ENCODE peak calls at places on chromosome 16, in seven cellular contexts. P, B, W, U, Z, G and E are unnamed samples.

GRCh38 chr16:50153648-50154368 is 702 bp downstream of the TENT4B start:
- DNase-seq in P (peak; percentile 33), B (peak; percentile 28), W (peak; percentile 31), U (no peak), Z (no peak), G (no peak), E (peak; percentile 24)

GRCh38 chr16:73125860-73126259 is 77.9 kb upstream of the ZFHX3 start:
- DNase-seq in P (no peak), B (peak; percentile 16), W (no peak), U (no peak), Z (peak; percentile 89), G (no peak), E (no peak)

GRCh38 chr16:69077251-69077650 is 28.2 kb upstream of the HAS3 start:
- DNase-seq in P (no peak), B (peak; percentile 82), W (no peak), U (no peak), Z (peak; percentile 40), G (no peak), E (no peak)

GRCh38 chr16:17446661-17447060 is 24.1 kb downstream of the XYLT1 start:
- DNase-seq in P (no peak), B (no peak), W (no peak), U (no peak), Z (no peak), G (no peak), E (peak; percentile 42)

GRCh38 chr16:19963306-19963705 is 78.7 kb upstream of the GPRC5B start:
- DNase-seq in P (no peak), B (peak; percentile 15), W (no peak), U (no peak), Z (no peak), G (no peak), E (peak; percentile 36)

GRCh38 chr16:1537763-1538289 is 4.4 kb downstream of the TMEM204 start:
- DNase-seq in P (peak; percentile 46), B (no peak), W (no peak), U (no peak), Z (no peak), G (no peak), E (no peak)

GRCh38 chr16:27452569-27453475 is 50.8 kb downstream of the IL21R start:
- DNase-seq in P (no peak), B (no peak), W (no peak), U (no peak), Z (peak; percentile 39), G (no peak), E (no peak)

GRCh38 chr16:77745972-77746371 is 23.7 kb downstream of the NUDT7 start:
- DNase-seq in P (no peak), B (no peak), W (no peak), U (no peak), Z (peak; percentile 25), G (no peak), E (no peak)

GRCh38 chr16:27547134-27547533 is 2.6 kb downstream of the GTF3C1 start:
- DNase-seq in P (no peak), B (peak; percentile 64), W (peak; percentile 26), U (no peak), Z (peak; percentile 87), G (no peak), E (no peak)

GRCh38 chr16:25034916-25035315 is 19.7 kb upstream of the ARHGAP17 start:
- DNase-seq in P (no peak), B (peak; percentile 11), W (no peak), U (no peak), Z (peak; percentile 62), G (no peak), E (no peak)

GRCh38 chr16:5176505-5176904 is 78.9 kb upstream of the EEF2KMT start:
- DNase-seq in P (no peak), B (no peak), W (no peak), U (no peak), Z (no peak), G (no peak), E (no peak)

GRCh38 chr16:28951410-28951943 is 740 bp downstream of the NFATC2IP start:
- DNase-seq in P (no peak), B (no peak), W (no peak), U (no peak), Z (no peak), G (no peak), E (peak; percentile 56)

GRCh38 chr16:3187798-3188674 is at the start of gene OR1F1:
- DNase-seq in P (peak; percentile 90), B (peak; percentile 85), W (no peak), U (peak; percentile 62), Z (peak; percentile 73), G (peak; percentile 65), E (no peak)

GRCh38 chr16:15811778-15812750 is 44.8 kb downstream of the MYH11 start:
- DNase-seq in P (no peak), B (peak; percentile 40), W (peak; percentile 24), U (no peak), Z (peak; percentile 48), G (no peak), E (peak; percentile 44)

GRCh38 chr16:88917146-88917914 is 50.9 kb upstream of the PABPN1L start:
- DNase-seq in P (no peak), B (no peak), W (no peak), U (no peak), Z (no peak), G (no peak), E (no peak)

GRCh38 chr16:50247123-50247905 is 19.0 kb upstream of the ADCY7 start:
- DNase-seq in P (no peak), B (no peak), W (no peak), U (no peak), Z (no peak), G (no peak), E (no peak)